ENCODE peak calls at places on chromosomes 3 and 15, in eight cellular contexts. K, J, T, P, S, N, B and W are unnamed samples.

GRCh38 chr15:100733786-100734185 is 131.4 kb downstream of the ASB7 start:
- DNase-seq in J (peak; percentile 29), B (peak; percentile 77), S (peak; percentile 72), N (no peak), K (peak; percentile 32), T (no peak), P (no peak), W (no peak)

GRCh38 chr15:27237319-27237939 is 266.4 kb downstream of the GABRG3 start:
- DNase-seq in J (no peak), N (no peak), T (no peak), S (no peak), K (no peak), B (no peak), P (no peak), W (no peak)

GRCh38 chr15:29400701-29401100 is 131.1 kb upstream of the NSMCE3 start:
- DNase-seq in P (no peak), T (no peak), K (no peak), J (no peak), N (no peak), S (no peak), B (no peak), W (no peak)

GRCh38 chr3:188964957-188965356 is 206.8 kb upstream of the TPRG1 start:
- DNase-seq in S (no peak), P (no peak), N (no peak), J (no peak), K (no peak), B (no peak), T (no peak), W (no peak)

GRCh38 chr15:40471778-40472130 is 970 bp downstream of the CHST14 start:
- DNase-seq in J (peak; percentile 18), T (no peak), S (peak; percentile 53), K (no peak), P (peak; percentile 15), N (no peak), B (peak; percentile 10), W (no peak)

GRCh38 chr3:157868881-157869280 is 237.3 kb downstream of the SHOX2 start:
- DNase-seq in K (peak; percentile 40), J (peak; percentile 34), B (no peak), T (no peak), S (no peak), N (no peak), P (no peak), W (no peak)

GRCh38 chr15:64193971-64194370 is 31.1 kb upstream of the PPIB start:
- DNase-seq in B (no peak), S (no peak), N (no peak), T (no peak), K (no peak), J (no peak), P (no peak), W (no peak)

GRCh38 chr3:74617786-74618185 is 3.3 kb upstream of the CNTN3 start:
- DNase-seq in K (no peak), S (no peak), P (no peak), N (no peak), T (no peak), B (no peak), J (no peak), W (no peak)

GRCh38 chr3:169668081-169668956 is 4.8 kb upstream of the MECOM start:
- DNase-seq in B (peak; percentile 18), J (peak; percentile 59), T (no peak), K (peak; percentile 44), S (peak; percentile 58), P (no peak), N (no peak), W (no peak)

GRCh38 chr3:148307443-148307843 is 390.3 kb upstream of the AGTR1 start:
- DNase-seq in P (no peak), N (no peak), K (no peak), T (no peak), B (no peak), J (no peak), S (no peak), W (no peak)

GRCh38 chr3:171329759-171330158 is 130.4 kb downstream of the TNIK start:
- DNase-seq in J (no peak), P (no peak), N (no peak), B (no peak), S (no peak), T (no peak), K (no peak), W (no peak)

GRCh38 chr3:117264204-117264994 is 554.8 kb downstream of the TUSC7 start:
- DNase-seq in S (no peak), T (no peak), J (no peak), B (no peak), K (no peak), N (no peak), P (no peak), W (no peak)

GRCh38 chr15:28994142-28994829 is 108.5 kb downstream of the APBA2 start:
- DNase-seq in S (no peak), P (no peak), K (no peak), T (no peak), N (no peak), J (no peak), B (no peak), W (no peak)

GRCh38 chr3:124797426-124797945 is 67.2 kb downstream of the UMPS start:
- DNase-seq in B (peak; percentile 12), S (no peak), N (no peak), K (no peak), J (no peak), P (no peak), T (no peak), W (no peak)

GRCh38 chr3:55570361-55570760 is 83.3 kb upstream of the WNT5A start:
- DNase-seq in K (peak; percentile 3), P (no peak), N (no peak), S (no peak), J (peak; percentile 69), T (no peak), B (no peak), W (peak; percentile 70)

GRCh38 chr3:84209473-84209872 is 749.3 kb upstream of the CADM2 start:
- DNase-seq in N (no peak), S (no peak), K (no peak), B (no peak), T (no peak), J (no peak), P (no peak), W (no peak)

GRCh38 chr15:50905055-50905454 is 3.4 kb upstream of the AP4E1 start:
- DNase-seq in T (no peak), N (no peak), J (no peak), K (no peak), B (no peak), S (no peak), P (no peak), W (no peak)

GRCh38 chr3:35666893-35667292 is 27.6 kb downstream of the ARPP21 start:
- DNase-seq in K (no peak), J (no peak), N (no peak), T (no peak), P (no peak), S (no peak), B (no peak), W (no peak)
- H3K4me3 ChIP-seq in K (no peak overlapping the region), J (no peak overlapping the region), N (no peak overlapping the region), T (no peak overlapping the region), P (no peak overlapping the region), S (no peak overlapping the region), B (no peak overlapping the region), W (no peak overlapping the region)

DNA sequence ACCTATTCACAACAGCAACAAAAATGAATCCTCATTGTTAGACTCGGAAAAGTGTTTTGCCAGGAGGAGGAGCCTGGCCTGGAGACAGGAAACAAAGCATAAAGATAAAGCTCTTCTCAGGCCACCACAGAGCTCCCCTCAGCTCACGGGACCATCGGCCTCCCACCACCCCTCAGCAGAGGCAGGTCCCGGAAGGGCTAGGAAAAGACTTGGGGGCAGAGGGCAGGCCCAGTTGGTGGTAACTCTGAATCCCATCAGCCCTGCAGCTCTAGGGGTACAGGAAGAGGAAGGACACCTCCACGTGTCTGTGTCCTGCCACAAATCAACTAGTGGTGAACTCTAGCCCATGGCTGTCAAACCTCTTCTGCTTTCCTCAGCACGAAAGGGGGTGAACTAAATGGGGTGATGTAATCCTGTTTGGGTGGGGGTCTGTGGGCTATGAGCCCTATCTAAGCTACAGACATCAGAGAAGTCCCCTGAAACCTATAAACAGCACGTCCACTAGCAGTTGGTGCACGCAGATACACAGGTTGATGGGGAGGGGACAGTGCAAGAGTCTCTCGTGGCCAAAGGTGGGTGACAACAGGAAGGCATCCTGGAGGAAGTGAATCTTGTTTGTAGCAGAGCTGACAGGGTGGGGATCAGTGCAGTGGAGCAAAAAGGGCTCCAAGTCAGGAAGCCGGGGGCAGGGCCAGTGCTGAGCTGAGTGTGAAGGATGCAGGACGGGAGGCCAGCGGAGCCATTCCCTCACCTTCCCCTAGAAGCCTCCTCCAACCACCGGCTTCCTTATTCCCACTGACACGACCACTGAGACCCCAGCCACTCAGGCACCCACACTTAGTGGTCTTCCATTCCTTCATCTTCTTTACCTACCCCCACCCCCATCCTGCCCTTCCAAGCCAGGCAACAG is 111.1 kb upstream of the HACD2 start:
- DNase-seq in S (no peak), B (no peak), N (no peak), P (no peak), J (peak; percentile 28), K (no peak), T (no peak), W (peak; percentile 59)
- H3K4me3 ChIP-seq in S (no peak overlapping the region), B (no peak overlapping the region), N (no peak overlapping the region), P (no peak overlapping the region), J (no peak overlapping the region), K (no peak overlapping the region), T (peak overlapping the region; percentile 86), W (no peak overlapping the region)

DNA sequence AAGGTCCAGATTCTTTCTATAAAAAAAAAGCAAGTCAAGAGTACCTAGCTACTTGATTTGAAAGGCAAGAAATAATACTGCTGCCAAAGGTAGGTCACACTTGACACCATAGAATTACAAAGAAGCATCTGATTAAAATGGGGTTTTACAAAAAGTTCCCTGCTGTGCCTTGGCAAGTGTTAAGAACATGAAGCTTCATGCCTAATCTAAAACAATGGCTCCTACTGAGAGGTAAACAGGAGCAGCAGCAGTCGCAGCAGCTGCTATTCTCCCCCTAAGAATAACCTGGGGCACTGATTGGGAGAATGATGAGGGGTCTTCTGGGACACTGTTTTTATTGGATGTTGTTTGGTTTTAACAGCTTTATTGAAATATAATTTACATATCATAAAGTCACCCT is 14.1 kb downstream of the UBP1 start:
- DNase-seq in N (no peak), K (no peak), S (no peak), P (no peak), T (no peak), J (no peak), B (no peak), W (no peak)
- H3K4me3 ChIP-seq in N (no peak overlapping the region), K (no peak overlapping the region), S (no peak overlapping the region), P (no peak overlapping the region), T (no peak overlapping the region), J (no peak overlapping the region), B (no peak overlapping the region), W (no peak overlapping the region)

GRCh38 chr3:14452676-14453367 is 50.4 kb downstream of the SLC6A6 start:
- DNase-seq in N (no peak), S (peak; percentile 92), J (peak; percentile 99), T (peak; percentile 83), K (peak; percentile 100), P (no peak), B (peak; percentile 98), W (peak; percentile 94)

GRCh38 chr3:14454644-14455310 is 52.4 kb downstream of the SLC6A6 start:
- DNase-seq in T (no peak), S (no peak), N (no peak), K (no peak), J (no peak), B (no peak), P (no peak), W (no peak)

GRCh38 chr3:14453841-14454630 is 51.6 kb downstream of the SLC6A6 start:
- DNase-seq in T (no peak), J (no peak), B (no peak), K (no peak), N (no peak), P (no peak), S (no peak), W (no peak)

GRCh38 chr3:14451844-14452533 is 49.6 kb downstream of the SLC6A6 start:
- DNase-seq in T (no peak), P (no peak), B (peak; percentile 98), K (peak; percentile 91), N (no peak), J (peak; percentile 90), S (peak; percentile 63), W (peak; percentile 92)

GRCh38 chr3:14453368-14453710 is 50.9 kb downstream of the SLC6A6 start:
- DNase-seq in P (no peak), J (no peak), N (no peak), T (no peak), S (no peak), B (no peak), K (no peak), W (no peak)
- H3K4me3 ChIP-seq in P (no peak overlapping the region), J (no peak overlapping the region), N (no peak overlapping the region), T (no peak overlapping the region), S (no peak overlapping the region), B (no peak overlapping the region), K (no peak overlapping the region), W (no peak overlapping the region)